ENCODE peak calls at places on chromosomes 2 and 18, in five cellular contexts. C, R, Z, P and V are unnamed samples.

GRCh38 chr2:180374502-180375281 is 367.6 kb upstream of the CWC22 start:
- DNase-seq in C (no peak), R (no peak), Z (no peak), P (no peak), V (no peak)

GRCh38 chr2:119219873-119220272 is 3.8 kb upstream of the STEAP3 start:
- DNase-seq in C (no peak), R (no peak), Z (no peak), P (no peak), V (peak)

GRCh38 chr2:221997100-221997499 is 301.7 kb downstream of the PAX3 start:
- DNase-seq in C (no peak), R (peak), Z (peak), P (peak), V (peak)

GRCh38 chr2:7953184-7953583 is 728.7 kb upstream of the ID2 start:
- DNase-seq in C (no peak), R (no peak), Z (no peak), P (no peak), V (no peak)

GRCh38 chr2:215878476-215879063 is 134.8 kb downstream of the MREG start:
- DNase-seq in C (no peak), R (no peak), Z (peak), P (peak), V (peak)

GRCh38 chr2:67485431-67485830 is 88.3 kb downstream of the ETAA1 start:
- DNase-seq in C (no peak), R (no peak), Z (no peak), P (peak), V (peak)

GRCh38 chr18:48832961-48833700 is 117.6 kb downstream of the SMAD7 start:
- DNase-seq in C (peak), R (peak), Z (peak), P (peak), V (peak)

GRCh38 chr18:9901377-9901776 is 12.4 kb upstream of the VAPA start:
- DNase-seq in C (no peak), R (no peak), Z (no peak), P (no peak), V (peak)

GRCh38 chr2:240207661-240208060 is 67.2 kb upstream of the OTOS start:
- DNase-seq in C (peak), R (no peak), Z (no peak), P (no peak), V (no peak)

GRCh38 chr2:97706112-97706511 is 7.3 kb upstream of the ZAP70 start:
- DNase-seq in C (no peak), R (no peak), Z (no peak), P (no peak), V (no peak)

GRCh38 chr2:12637754-12638153 is 79.0 kb upstream of the TRIB2 start:
- DNase-seq in C (no peak), R (no peak), Z (no peak), P (peak), V (peak)

GRCh38 chr2:206802654-206803514 is 37.5 kb downstream of the FASTKD2 start:
- DNase-seq in C (no peak), R (no peak), Z (no peak), P (no peak), V (no peak)

GRCh38 chr2:231707625-231708049 is 688 bp upstream of the PTMA start:
- DNase-seq in C (no peak), R (no peak), Z (peak), P (peak), V (peak)

GRCh38 chr2:38741542-38741852 is 9.7 kb downstream of the SRSF7 start:
- DNase-seq in C (no peak), R (no peak), Z (no peak), P (no peak), V (no peak)

GRCh38 chr2:137435176-137435575 is 529.1 kb upstream of the HNMT start:
- DNase-seq in C (no peak), R (no peak), Z (peak), P (peak), V (no peak)

GRCh38 chr2:10432315-10433181 is 15.6 kb downstream of the ODC1 start:
- DNase-seq in C (no peak), R (no peak), Z (no peak), P (no peak), V (no peak)

GRCh38 chr18:36189486-36189885 is 2.2 kb downstream of the MOCOS start:
- DNase-seq in C (no peak), R (no peak), Z (no peak), P (no peak), V (no peak)

GRCh38 chr18:62069556-62069955 is 117.3 kb downstream of the PIGN start:
- DNase-seq in C (no peak), R (no peak), Z (peak), P (peak), V (no peak)

GRCh38 chr2:16151281-16151570 is 210.9 kb downstream of the MYCN start:
- DNase-seq in C (no peak), R (no peak), Z (no peak), P (no peak), V (no peak)

GRCh38 chr2:229230911-229231310 is 40.2 kb downstream of the PID1 start:
- DNase-seq in C (peak), R (no peak), Z (no peak), P (no peak), V (no peak)

GRCh38 chr2:209074711-209075110 is 349.1 kb upstream of the MAP2 start:
- DNase-seq in C (no peak), R (no peak), Z (no peak), P (no peak), V (no peak)

GRCh38 chr2:69988086-69988635 is 26.7 kb upstream of the ASPRV1 start:
- DNase-seq in C (no peak), R (no peak), Z (no peak), P (no peak), V (no peak)

GRCh38 chr2:207765960-207766582 is 3.6 kb downstream of the FZD5 start:
- DNase-seq in C (no peak), R (no peak), Z (no peak), P (no peak), V (no peak)

GRCh38 chr18:21669736-21670135 is 34.8 kb downstream of the ABHD3 start:
- DNase-seq in C (no peak), R (no peak), Z (peak), P (no peak), V (no peak)

GRCh38 chr18:5546660-5547059 is 2.9 kb upstream of the EPB41L3 start:
- DNase-seq in C (no peak), R (no peak), Z (no peak), P (peak), V (peak)

GRCh38 chr2:24269270-24269669 is 91.1 kb downstream of the ITSN2 start:
- DNase-seq in C (no peak), R (peak), Z (peak), P (no peak), V (no peak)

GRCh38 chr2:170967553-170967952 is 38.5 kb downstream of the GORASP2 start:
- DNase-seq in C (no peak), R (no peak), Z (no peak), P (no peak), V (no peak)

GRCh38 chr2:170968205-170969003 is 39.4 kb downstream of the GORASP2 start:
- DNase-seq in C (no peak), R (no peak), Z (no peak), P (no peak), V (no peak)

GRCh38 chr2:170969030-170969429 is 40.0 kb downstream of the GORASP2 start:
- DNase-seq in C (no peak), R (no peak), Z (no peak), P (no peak), V (no peak)

GRCh38 chr2:170965446-170966225 is 36.6 kb downstream of the GORASP2 start:
- DNase-seq in C (no peak), R (no peak), Z (peak), P (no peak), V (no peak)

GRCh38 chr2:170966648-170967396 is 37.8 kb downstream of the GORASP2 start:
- DNase-seq in C (peak), R (no peak), Z (no peak), P (no peak), V (no peak)
- TF ChIP-seq CTCF in C (no peak), R (peak), Z (peak), P (peak), V (peak)

GRCh38 chr18:77004555-77005380 is 127.8 kb downstream of the MBP start:
- DNase-seq in C (no peak), R (no peak), Z (no peak), P (no peak), V (no peak)
- H3K4me3 ChIP-seq in C (no peak), R (no peak), Z (no peak), P (no peak), V (no peak)

DNA sequence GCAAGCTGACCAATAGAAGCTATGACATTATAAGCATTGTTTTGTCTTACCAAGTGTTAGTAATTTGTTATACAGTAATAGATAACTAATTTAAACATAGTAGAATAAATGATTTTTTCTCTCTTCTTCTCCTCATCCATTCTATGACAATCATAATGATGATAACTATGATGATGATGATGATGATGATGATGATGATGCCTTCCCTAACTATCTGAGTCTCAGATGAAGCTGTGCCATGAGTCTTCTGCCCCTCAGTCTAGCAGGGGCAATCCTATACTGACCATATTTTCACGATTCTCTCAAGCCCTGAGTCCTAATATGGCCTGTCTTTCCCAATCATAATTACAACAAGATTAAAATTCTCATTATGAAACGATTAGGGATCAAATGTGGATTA is 1369.0 kb downstream of the LRP1B start:
- DNase-seq in C (no peak), R (no peak), Z (no peak), P (no peak), V (no peak)
- TF ChIP-seq CTCF in C (no peak), R (no peak), Z (no peak), P (no peak), V (no peak)

GRCh38 chr18:59954746-59955145 is 55.0 kb downstream of the PMAIP1 start:
- DNase-seq in C (no peak), R (no peak), Z (peak), P (peak), V (peak)

GRCh38 chr18:59957957-59958356 is 58.2 kb downstream of the PMAIP1 start:
- DNase-seq in C (no peak), R (no peak), Z (peak), P (peak), V (peak)

GRCh38 chr18:59952283-59953007 is 52.6 kb downstream of the PMAIP1 start:
- DNase-seq in C (no peak), R (no peak), Z (no peak), P (no peak), V (no peak)

GRCh38 chr18:59951591-59951990 is 51.8 kb downstream of the PMAIP1 start:
- DNase-seq in C (no peak), R (no peak), Z (peak), P (no peak), V (no peak)

GRCh38 chr18:59954241-59954640 is 54.4 kb downstream of the PMAIP1 start:
- DNase-seq in C (no peak), R (no peak), Z (no peak), P (no peak), V (no peak)
- H3K4me3 ChIP-seq in C (no peak), R (no peak), Z (no peak), P (no peak), V (no peak)

GRCh38 chr2:113282747-113283533 is 4.2 kb upstream of the PAX8 start:
- DNase-seq in C (peak), R (no peak), Z (peak), P (peak), V (no peak)
- TF ChIP-seq CTCF in C (peak), R (no peak), Z (peak), P (peak), V (no peak)

GRCh38 chr2:1800716-1801388 is 56.5 kb upstream of the PXDN start:
- DNase-seq in C (no peak), R (no peak), Z (no peak), P (no peak), V (no peak)
- H3K4me3 ChIP-seq in C (no peak), R (no peak), Z (no peak), P (no peak), V (no peak)

DNA sequence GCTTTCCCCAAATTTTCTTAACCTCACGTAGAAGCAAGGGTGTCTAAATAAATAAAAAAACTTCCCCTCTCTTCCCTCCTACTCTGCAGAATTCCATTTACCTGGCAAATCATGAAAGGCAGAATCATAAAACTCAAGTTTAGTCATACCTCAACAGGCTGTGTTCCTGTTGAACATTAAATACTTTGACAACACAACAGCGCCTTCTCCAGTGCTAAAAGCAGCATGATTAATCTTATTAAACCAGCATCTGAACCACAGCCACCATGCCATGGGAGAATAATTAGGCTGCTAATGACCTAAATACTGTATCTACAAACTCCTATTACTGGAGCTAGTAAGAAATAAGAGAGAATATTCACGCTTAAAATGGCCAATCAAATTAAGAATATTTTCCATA is 68.1 kb downstream of the CDH2 start:
- DNase-seq in C (no peak), R (no peak), Z (peak), P (peak), V (peak)
- TF ChIP-seq CTCF in C (peak), R (no peak), Z (peak), P (peak), V (no peak)

GRCh38 chr2:25951071-25951547 is 31.2 kb downstream of the KIF3C start:
- DNase-seq in C (peak), R (peak), Z (peak), P (peak), V (peak)
- H3K4me3 ChIP-seq in C (no peak), R (no peak), Z (no peak), P (no peak), V (no peak)

DNA sequence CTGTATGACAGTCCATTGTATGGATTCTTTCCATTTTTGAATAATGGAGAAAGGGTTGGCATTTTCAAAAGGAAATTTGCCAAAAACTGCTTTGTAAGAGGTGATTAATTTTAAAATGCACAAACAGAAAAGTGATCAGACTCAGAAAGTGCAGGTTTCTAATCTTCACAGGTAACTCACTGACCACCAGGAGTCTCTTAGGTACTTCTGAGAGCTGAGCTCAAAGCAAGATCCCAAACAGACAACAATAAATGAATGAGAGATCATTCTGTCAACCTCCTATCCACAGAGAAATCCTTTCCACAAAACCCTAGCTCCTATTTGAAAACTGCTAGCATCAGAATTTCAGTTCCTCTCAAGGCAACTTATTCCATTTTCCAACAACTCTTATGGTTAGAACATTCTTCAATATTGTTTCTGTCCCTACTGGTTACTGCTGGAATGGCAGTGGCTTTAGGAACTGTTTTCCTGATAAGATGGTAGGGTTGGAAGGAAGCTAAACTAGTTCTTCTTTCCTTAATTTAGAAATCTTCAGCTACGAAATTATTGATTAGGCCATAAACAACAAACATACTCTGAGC is 20.6 kb upstream of the HAAO start:
- DNase-seq in C (no peak), R (no peak), Z (peak), P (peak), V (peak)
- TF ChIP-seq CTCF in C (peak), R (peak), Z (peak), P (peak), V (peak)